ENCODE peak calls at places on chromosomes 12 and 14, in eight cellular contexts. E, H, N, X, P, G, F and O are unnamed samples.

GRCh38 chr12:4421590-4422031 is 24.0 kb downstream of the FGF6 start:
- DNase-seq in H (peak), G (peak), N (peak), P (no peak), F (peak), X (no peak), E (peak), O (peak)

GRCh38 chr12:58030566-58031279 is 89.4 kb downstream of the ATP23 start:
- DNase-seq in X (no peak), P (no peak), H (no peak), G (peak), N (no peak), F (no peak), E (peak), O (no peak)

GRCh38 chr12:132837693-132838463 is 9.2 kb upstream of the GOLGA3 start:
- DNase-seq in N (peak), H (no peak), G (no peak), F (no peak), E (peak), X (no peak), P (no peak), O (no peak)

GRCh38 chr14:87175175-87175574 is 817.8 kb downstream of the GALC start:
- DNase-seq in H (no peak), P (no peak), N (no peak), X (no peak), G (no peak), F (no peak), E (no peak), O (no peak)

GRCh38 chr12:102169922-102170698 is 27.5 kb downstream of the PMCH start:
- DNase-seq in G (peak), F (peak), E (peak), N (peak), P (no peak), H (no peak), X (no peak), O (peak)

GRCh38 chr12:11517080-11517479 is 121.7 kb upstream of the PRB2 start:
- DNase-seq in N (no peak), P (no peak), X (no peak), E (no peak), G (no peak), H (no peak), F (no peak), O (no peak)

GRCh38 chr12:2467447-2468195 is 327.1 kb upstream of the FKBP4 start:
- DNase-seq in P (no peak), G (no peak), E (no peak), N (no peak), H (no peak), X (no peak), F (no peak), O (no peak)

GRCh38 chr12:42759622-42760273 is 170.2 kb upstream of the PRICKLE1 start:
- DNase-seq in H (no peak), P (peak), E (peak), N (peak), G (no peak), F (no peak), X (peak), O (no peak)

GRCh38 chr12:56224954-56225353 is 812 bp downstream of the NABP2 start:
- DNase-seq in X (no peak), F (no peak), H (no peak), E (no peak), G (no peak), N (no peak), P (no peak), O (no peak)

GRCh38 chr14:70871863-70872677 is 35.2 kb upstream of the PCNX1 start:
- DNase-seq in H (no peak), F (no peak), G (no peak), X (no peak), N (no peak), P (no peak), E (no peak), O (peak)

GRCh38 chr14:104361921-104362681 is 217.5 kb upstream of the C14orf180 start:
- DNase-seq in G (no peak), N (peak), P (peak), X (no peak), H (no peak), E (no peak), F (no peak), O (no peak)

GRCh38 chr12:105120551-105120950 is 13.0 kb downstream of the WASHC4 start:
- DNase-seq in N (no peak), E (no peak), P (no peak), H (no peak), F (peak), X (no peak), G (no peak), O (no peak)

GRCh38 chr14:88023658-88024187 is 18.8 kb downstream of the GPR65 start:
- DNase-seq in P (no peak), H (no peak), G (no peak), X (no peak), F (no peak), E (no peak), N (no peak), O (no peak)

GRCh38 chr12:106173442-106173841 is 34.7 kb upstream of the NUAK1 start:
- DNase-seq in H (no peak), F (no peak), G (no peak), N (no peak), X (no peak), P (no peak), E (no peak), O (peak)

GRCh38 chr12:106178582-106178981 is 39.8 kb upstream of the NUAK1 start:
- DNase-seq in G (no peak), F (no peak), P (no peak), N (peak), X (no peak), E (no peak), H (no peak), O (no peak)

GRCh38 chr12:106171117-106171750 is 32.5 kb upstream of the NUAK1 start:
- DNase-seq in X (no peak), E (peak), N (no peak), P (no peak), F (no peak), H (no peak), G (no peak), O (peak)

GRCh38 chr12:106179086-106179485 is 40.3 kb upstream of the NUAK1 start:
- DNase-seq in F (no peak), G (no peak), E (no peak), N (peak), P (no peak), H (no peak), X (no peak), O (no peak)

DNA sequence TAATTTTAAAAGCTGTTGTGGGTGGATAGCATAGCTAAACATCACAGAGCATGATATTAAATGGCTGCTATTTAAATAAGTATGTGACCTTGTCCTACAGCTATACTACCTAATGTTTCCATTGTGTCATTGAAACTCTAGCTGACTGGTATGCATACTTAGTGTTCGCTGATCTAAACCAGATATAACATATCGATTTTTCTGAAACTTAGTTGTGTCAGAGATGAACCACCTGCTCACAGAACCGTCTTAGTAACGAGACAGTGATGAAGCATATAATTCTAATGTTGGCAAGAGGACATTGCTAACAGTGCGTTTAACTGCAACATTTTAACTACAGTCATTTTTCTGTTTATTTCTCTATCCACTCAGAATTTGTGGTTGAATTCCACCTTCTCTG is 36.1 kb upstream of the NUAK1 start:
- DNase-seq in G (no peak), H (no peak), E (no peak), F (no peak), P (no peak), N (no peak), X (no peak), O (no peak)
- TF ChIP-seq CTCF in G (no peak), H (no peak), E (no peak), F (no peak), P (no peak), N (no peak), X (no peak), O (no peak)

DNA sequence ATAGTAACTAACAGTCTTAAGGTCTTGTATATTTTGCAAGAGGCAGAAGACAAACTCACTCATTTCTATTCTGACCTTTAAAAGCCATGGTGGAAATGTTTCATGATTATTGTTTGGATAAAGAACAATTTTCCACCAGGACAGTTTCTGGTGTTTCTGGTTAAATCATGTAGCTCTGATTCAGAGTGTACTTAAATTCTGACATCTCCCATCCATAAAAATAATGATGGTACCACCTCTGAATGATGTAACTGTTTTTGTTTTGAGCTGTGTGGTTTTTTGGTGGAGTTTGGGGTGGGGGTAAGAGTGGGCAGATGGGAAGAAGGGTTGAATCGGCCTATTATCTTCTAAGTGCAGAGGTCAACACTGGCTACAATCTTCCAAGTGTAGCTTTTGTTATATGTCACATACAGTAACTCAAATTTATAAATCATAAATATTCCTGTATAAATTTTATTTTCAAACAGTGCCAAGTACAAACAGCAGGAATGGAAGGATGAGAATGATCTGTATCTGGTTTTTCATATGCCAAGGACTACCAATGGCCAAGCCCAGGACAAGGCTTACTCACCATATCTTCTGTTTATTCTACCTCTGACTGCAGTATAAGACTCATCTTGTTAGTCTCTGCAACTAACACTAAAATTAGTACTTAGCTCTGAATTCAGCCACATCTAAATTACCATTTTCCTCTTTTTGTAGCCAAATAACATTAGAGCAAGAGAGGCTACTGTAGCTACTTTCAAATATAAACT is 108.7 kb downstream of the BCAT1 start:
- DNase-seq in X (no peak), P (no peak), F (no peak), G (no peak), H (no peak), N (no peak), E (no peak), O (no peak)
- TF ChIP-seq CTCF in X (no peak), P (no peak), F (no peak), G (no peak), H (no peak), N (no peak), E (no peak), O (no peak)

GRCh38 chr12:122868471-122869177 is 27.3 kb downstream of the VPS37B start:
- DNase-seq in X (no peak), P (peak), N (no peak), G (no peak), F (no peak), H (no peak), E (no peak), O (no peak)

GRCh38 chr12:122866950-122867607 is 28.8 kb downstream of the VPS37B start:
- DNase-seq in G (no peak), P (peak), E (no peak), N (no peak), H (no peak), F (no peak), X (no peak), O (no peak)

GRCh38 chr12:122866379-122866778 is 29.5 kb downstream of the VPS37B start:
- DNase-seq in G (no peak), N (no peak), F (no peak), P (peak), H (no peak), X (no peak), E (no peak), O (no peak)

GRCh38 chr12:122869207-122869973 is 26.5 kb downstream of the VPS37B start:
- DNase-seq in X (no peak), G (no peak), E (no peak), H (no peak), P (no peak), F (no peak), N (no peak), O (no peak)

DNA sequence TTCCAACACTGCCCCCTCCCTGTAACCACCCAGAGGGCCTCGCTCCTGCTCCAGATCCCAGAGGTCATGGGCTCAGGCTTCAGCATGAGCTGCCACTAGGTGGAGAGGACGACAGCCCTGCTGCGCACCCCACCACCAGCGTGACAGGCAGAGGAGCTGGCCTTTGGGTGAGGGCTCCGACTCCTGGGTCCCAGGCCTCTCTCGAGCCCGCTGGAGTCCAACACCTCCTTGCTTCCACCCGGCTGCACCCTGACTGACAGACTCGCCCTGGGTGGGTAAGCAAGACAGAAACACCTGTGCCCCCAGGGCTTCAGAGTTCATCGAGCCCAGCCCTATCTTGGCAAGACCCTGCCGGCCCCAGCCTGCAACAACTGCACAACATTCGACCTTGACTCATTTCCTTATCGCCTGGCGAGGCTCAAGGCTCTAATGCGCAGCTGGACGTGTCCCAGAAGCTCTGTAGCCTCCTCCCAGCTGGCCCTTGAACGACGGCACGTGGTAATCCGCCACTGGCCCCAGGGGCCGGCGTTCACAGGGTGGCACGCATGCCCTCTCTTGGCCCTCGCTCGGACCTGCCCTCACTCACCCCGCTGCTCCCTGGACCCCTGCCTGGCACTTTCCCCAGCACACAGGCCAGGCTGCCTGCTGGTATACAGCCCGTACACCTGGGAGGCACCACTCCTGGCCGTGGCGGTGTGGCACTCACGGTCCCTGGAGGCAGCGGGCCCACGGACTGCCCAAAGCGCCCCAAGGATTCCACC is 28.0 kb downstream of the VPS37B start:
- DNase-seq in E (no peak), H (no peak), N (peak), X (no peak), P (peak), G (no peak), F (no peak), O (no peak)
- TF ChIP-seq CTCF in E (no peak), H (peak), N (peak), X (no peak), P (peak), G (peak), F (peak), O (no peak)

GRCh38 chr14:93137864-93138263 is 22.1 kb upstream of the ITPK1 start:
- DNase-seq in X (no peak), F (peak), P (peak), H (no peak), E (no peak), G (peak), N (peak), O (no peak)
- TF ChIP-seq CTCF in X (no peak), F (peak), P (peak), H (no peak), E (peak), G (no peak), N (peak), O (no peak)

DNA sequence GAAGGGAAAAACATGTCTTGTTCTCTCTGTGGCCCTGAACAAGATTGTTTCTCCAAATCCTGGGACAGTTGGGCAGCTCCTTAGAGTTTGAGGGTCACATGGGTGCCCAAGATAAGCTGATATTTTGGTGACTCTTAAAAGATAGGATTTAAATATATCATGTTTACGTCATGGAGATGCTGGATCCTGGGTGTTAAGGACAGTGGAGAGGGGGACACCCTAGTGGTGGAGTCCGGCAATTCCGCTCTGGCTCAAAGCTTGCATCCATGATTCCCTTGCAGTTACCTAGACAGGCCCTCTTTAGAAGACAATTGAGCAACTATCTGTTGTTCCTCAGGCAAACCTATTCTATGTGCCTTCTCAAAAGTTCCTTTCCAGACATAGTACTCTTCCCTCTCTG is 101.8 kb downstream of the CMKLR1 start:
- DNase-seq in N (peak), G (no peak), H (no peak), E (no peak), P (no peak), F (peak), X (no peak), O (no peak)
- TF ChIP-seq CTCF in N (peak), G (peak), H (peak), E (no peak), P (peak), F (peak), X (no peak), O (peak)